ENCODE peak calls at places on chromosomes 11 and 22, in seven cellular contexts. One of them, this sample, is unnamed.

GRCh38 chr11:92101845-92102244 is 122.8 kb upstream of the FAT3 start:
- DNase-seq in tibial artery: no peak
- DNase-seq in C1 segment of cervical spinal cord: no peak
- DNase-seq in CD8-positive, alpha-beta memory T cell: no peak
- DNase-seq in iris pigment epithelial cell: no peak
- DNase-seq in HFFc6: no peak
- DNase-seq in body of pancreas: no peak
- DNase-seq in this sample: no peak

GRCh38 chr11:63023415-63023814 is 7.8 kb upstream of the SLC22A8 start:
- DNase-seq in HFFc6: no peak
- DNase-seq in body of pancreas: no peak
- DNase-seq in C1 segment of cervical spinal cord: no peak
- DNase-seq in iris pigment epithelial cell: no peak
- DNase-seq in tibial artery: no peak
- DNase-seq in CD8-positive, alpha-beta memory T cell: no peak
- DNase-seq in this sample: no peak

GRCh38 chr11:9861860-9862725 is 198.2 kb downstream of the SWAP70 start:
- DNase-seq in CD8-positive, alpha-beta memory T cell: peak
- DNase-seq in body of pancreas: peak
- DNase-seq in tibial artery: no peak
- DNase-seq in HFFc6: peak
- DNase-seq in C1 segment of cervical spinal cord: peak
- DNase-seq in iris pigment epithelial cell: peak
- DNase-seq in this sample: peak

GRCh38 chr11:111983187-111983986 is 41.8 kb upstream of the DLAT start:
- DNase-seq in HFFc6: no peak
- DNase-seq in CD8-positive, alpha-beta memory T cell: no peak
- DNase-seq in iris pigment epithelial cell: no peak
- DNase-seq in tibial artery: no peak
- DNase-seq in body of pancreas: peak
- DNase-seq in C1 segment of cervical spinal cord: peak
- DNase-seq in this sample: peak

GRCh38 chr11:68581439-68581838 is 102.9 kb upstream of the GAL start:
- DNase-seq in C1 segment of cervical spinal cord: no peak
- DNase-seq in body of pancreas: peak
- DNase-seq in iris pigment epithelial cell: no peak
- DNase-seq in tibial artery: peak
- DNase-seq in HFFc6: no peak
- DNase-seq in CD8-positive, alpha-beta memory T cell: no peak
- DNase-seq in this sample: no peak

GRCh38 chr11:63511349-63511748 is 5.5 kb downstream of the LGALS12 start:
- DNase-seq in tibial artery: no peak
- DNase-seq in body of pancreas: no peak
- DNase-seq in CD8-positive, alpha-beta memory T cell: no peak
- DNase-seq in C1 segment of cervical spinal cord: no peak
- DNase-seq in HFFc6: no peak
- DNase-seq in iris pigment epithelial cell: no peak
- DNase-seq in this sample: no peak

GRCh38 chr11:44418438-44418795 is 108.5 kb upstream of the ALX4 start:
- DNase-seq in tibial artery: no peak
- DNase-seq in iris pigment epithelial cell: no peak
- DNase-seq in CD8-positive, alpha-beta memory T cell: no peak
- DNase-seq in body of pancreas: no peak
- DNase-seq in HFFc6: no peak
- DNase-seq in C1 segment of cervical spinal cord: no peak
- DNase-seq in this sample: no peak

GRCh38 chr11:72781063-72781312 is 12.9 kb downstream of the STARD10 start:
- DNase-seq in HFFc6: no peak
- DNase-seq in C1 segment of cervical spinal cord: no peak
- DNase-seq in body of pancreas: peak
- DNase-seq in tibial artery: no peak
- DNase-seq in CD8-positive, alpha-beta memory T cell: no peak
- DNase-seq in iris pigment epithelial cell: no peak
- DNase-seq in this sample: peak

GRCh38 chr22:47284360-47284759 is 521.9 kb downstream of the TBC1D22A start:
- DNase-seq in CD8-positive, alpha-beta memory T cell: no peak
- DNase-seq in C1 segment of cervical spinal cord: no peak
- DNase-seq in tibial artery: no peak
- DNase-seq in iris pigment epithelial cell: no peak
- DNase-seq in HFFc6: no peak
- DNase-seq in body of pancreas: no peak
- DNase-seq in this sample: no peak

GRCh38 chr11:94674005-94674491 is 94.1 kb upstream of the AMOTL1 start:
- DNase-seq in body of pancreas: no peak
- DNase-seq in C1 segment of cervical spinal cord: no peak
- DNase-seq in HFFc6: no peak
- DNase-seq in iris pigment epithelial cell: no peak
- DNase-seq in CD8-positive, alpha-beta memory T cell: no peak
- DNase-seq in tibial artery: no peak
- DNase-seq in this sample: no peak

GRCh38 chr22:25166266-25167056 is 33.2 kb upstream of the CRYBB3 start:
- DNase-seq in iris pigment epithelial cell: no peak
- DNase-seq in tibial artery: no peak
- DNase-seq in HFFc6: no peak
- DNase-seq in body of pancreas: no peak
- DNase-seq in C1 segment of cervical spinal cord: no peak
- DNase-seq in CD8-positive, alpha-beta memory T cell: no peak
- DNase-seq in this sample: no peak

GRCh38 chr11:117809236-117810055 is 12.4 kb upstream of the DSCAML1 start:
- DNase-seq in CD8-positive, alpha-beta memory T cell: peak
- DNase-seq in HFFc6: peak
- DNase-seq in tibial artery: no peak
- DNase-seq in body of pancreas: peak
- DNase-seq in C1 segment of cervical spinal cord: peak
- DNase-seq in iris pigment epithelial cell: peak
- DNase-seq in this sample: peak

GRCh38 chr11:2548596-2548995 is 103.8 kb downstream of the KCNQ1 start:
- DNase-seq in HFFc6: no peak
- DNase-seq in C1 segment of cervical spinal cord: no peak
- DNase-seq in body of pancreas: peak
- DNase-seq in tibial artery: peak
- DNase-seq in CD8-positive, alpha-beta memory T cell: no peak
- DNase-seq in iris pigment epithelial cell: no peak
- DNase-seq in this sample: no peak

GRCh38 chr11:128520886-128521696 is 66.3 kb downstream of the ETS1 start:
- DNase-seq in CD8-positive, alpha-beta memory T cell: no peak
- DNase-seq in C1 segment of cervical spinal cord: no peak
- DNase-seq in body of pancreas: no peak
- DNase-seq in tibial artery: no peak
- DNase-seq in HFFc6: no peak
- DNase-seq in iris pigment epithelial cell: no peak
- DNase-seq in this sample: no peak

GRCh38 chr11:46896719-46897406 is 21.5 kb downstream of the LRP4 start:
- DNase-seq in body of pancreas: no peak
- DNase-seq in CD8-positive, alpha-beta memory T cell: no peak
- DNase-seq in C1 segment of cervical spinal cord: no peak
- DNase-seq in iris pigment epithelial cell: peak
- DNase-seq in tibial artery: no peak
- DNase-seq in HFFc6: peak
- DNase-seq in this sample: no peak

GRCh38 chr22:17552737-17553136 is 10.6 kb upstream of the SLC25A18 start:
- DNase-seq in tibial artery: no peak
- DNase-seq in iris pigment epithelial cell: no peak
- DNase-seq in HFFc6: no peak
- DNase-seq in CD8-positive, alpha-beta memory T cell: no peak
- DNase-seq in C1 segment of cervical spinal cord: no peak
- DNase-seq in body of pancreas: no peak
- DNase-seq in this sample: no peak

GRCh38 chr11:57637626-57638004 is 12.1 kb downstream of the YPEL4 start:
- DNase-seq in iris pigment epithelial cell: no peak
- DNase-seq in HFFc6: no peak
- DNase-seq in C1 segment of cervical spinal cord: no peak
- DNase-seq in tibial artery: no peak
- DNase-seq in CD8-positive, alpha-beta memory T cell: no peak
- DNase-seq in body of pancreas: no peak
- DNase-seq in this sample: no peak

GRCh38 chr22:23179381-23180294 is 671 bp upstream of the BCR start:
- DNase-seq in C1 segment of cervical spinal cord: peak
- DNase-seq in CD8-positive, alpha-beta memory T cell: no peak
- DNase-seq in tibial artery: peak
- DNase-seq in iris pigment epithelial cell: no peak
- DNase-seq in HFFc6: no peak
- DNase-seq in body of pancreas: peak
- DNase-seq in this sample: peak

GRCh38 chr22:16806401-16806800 is 18.8 kb downstream of the XKR3 start:
- DNase-seq in C1 segment of cervical spinal cord: no peak
- DNase-seq in iris pigment epithelial cell: no peak
- DNase-seq in tibial artery: no peak
- DNase-seq in CD8-positive, alpha-beta memory T cell: no peak
- DNase-seq in body of pancreas: no peak
- DNase-seq in HFFc6: no peak
- DNase-seq in this sample: no peak

GRCh38 chr11:126989942-126990715 is 10.4 kb downstream of the KIRREL3 start:
- DNase-seq in tibial artery: peak
- DNase-seq in CD8-positive, alpha-beta memory T cell: peak
- DNase-seq in body of pancreas: peak
- DNase-seq in HFFc6: peak
- DNase-seq in C1 segment of cervical spinal cord: peak
- DNase-seq in iris pigment epithelial cell: peak
- DNase-seq in this sample: peak

GRCh38 chr11:129023968-129024676 is 81.5 kb upstream of the TP53AIP1 start:
- DNase-seq in tibial artery: no peak
- DNase-seq in iris pigment epithelial cell: peak
- DNase-seq in C1 segment of cervical spinal cord: no peak
- DNase-seq in CD8-positive, alpha-beta memory T cell: no peak
- DNase-seq in body of pancreas: peak
- DNase-seq in HFFc6: no peak
- DNase-seq in this sample: peak

GRCh38 chr11:79296113-79296512 is 144.7 kb downstream of the TENM4 start:
- DNase-seq in C1 segment of cervical spinal cord: no peak
- DNase-seq in HFFc6: peak
- DNase-seq in body of pancreas: no peak
- DNase-seq in iris pigment epithelial cell: no peak
- DNase-seq in CD8-positive, alpha-beta memory T cell: no peak
- DNase-seq in tibial artery: no peak
- DNase-seq in this sample: no peak